ENCODE peak calls at places on chromosomes 6 and 20, in six cellular contexts. Z is HepG2, B is stomach, D is A549, Y is transverse colon, O is tibial nerve. G is an unnamed sample.

GRCh38 chr6:151669208-151669560 is 138.3 kb upstream of the ESR1 start:
- DNase-seq in Z (no peak), B (no peak), D (no peak), Y (no peak), O (no peak), G (no peak)

GRCh38 chr6:127182501-127182900 is 64.0 kb downstream of the RSPO3 start:
- DNase-seq in Z (no peak), B (no peak), D (no peak), Y (no peak), O (no peak), G (no peak)

GRCh38 chr20:37931153-37931922 is 28.4 kb downstream of the VSTM2L start:
- DNase-seq in Z (no peak), B (no peak), D (no peak), Y (no peak), O (no peak), G (no peak)

GRCh38 chr6:63573899-63574553 is 1.7 kb downstream of the LOC128125822 start:
- DNase-seq in Z (peak), B (peak), D (no peak), Y (peak), O (peak), G (no peak)

GRCh38 chr20:6703047-6703446 is 64.4 kb upstream of the BMP2 start:
- DNase-seq in Z (no peak), B (no peak), D (no peak), Y (no peak), O (no peak), G (no peak)

GRCh38 chr20:11432407-11432806 is 485.3 kb upstream of the BTBD3 start:
- DNase-seq in Z (no peak), B (no peak), D (no peak), Y (no peak), O (no peak), G (no peak)

GRCh38 chr6:56101141-56101553 is 146.2 kb downstream of the COL21A1 start:
- DNase-seq in Z (peak), B (no peak), D (peak), Y (no peak), O (no peak), G (no peak)

GRCh38 chr20:58538752-58539151 is 23.6 kb upstream of the APCDD1L start:
- DNase-seq in Z (no peak), B (no peak), D (no peak), Y (no peak), O (no peak), G (peak)

GRCh38 chr6:40556023-40556422 is 31.1 kb downstream of the LRFN2 start:
- DNase-seq in Z (no peak), B (no peak), D (no peak), Y (no peak), O (no peak), G (no peak)

GRCh38 chr20:57167292-57167655 is 99.2 kb downstream of the BMP7 start:
- DNase-seq in Z (no peak), B (no peak), D (no peak), Y (no peak), O (no peak), G (no peak)

GRCh38 chr6:36563237-36563927 is 16.1 kb upstream of the STK38 start:
- DNase-seq in Z (no peak), B (no peak), D (no peak), Y (no peak), O (no peak), G (no peak)

GRCh38 chr6:81820422-81820821 is 67.9 kb upstream of the TENT5A start:
- DNase-seq in Z (no peak), B (no peak), D (no peak), Y (no peak), O (no peak), G (no peak)

GRCh38 chr20:23242104-23242503 is 108.5 kb upstream of the NXT1 start:
- DNase-seq in Z (no peak), B (no peak), D (no peak), Y (no peak), O (peak), G (peak)

GRCh38 chr20:770691-771090 is 2.4 kb upstream of the SLC52A3 start:
- DNase-seq in Z (no peak), B (no peak), D (no peak), Y (no peak), O (no peak), G (no peak)

GRCh38 chr6:36544228-36544627 is 3.1 kb downstream of the STK38 start:
- DNase-seq in Z (no peak), B (no peak), D (no peak), Y (peak), O (peak), G (no peak)

GRCh38 chr20:3406481-3407425 is 716 bp downstream of the DNAAF9 start:
- DNase-seq in Z (peak), B (peak), D (peak), Y (peak), O (peak), G (no peak)

GRCh38 chr6:105324386-105325000 is 78.4 kb downstream of the PREP start:
- DNase-seq in Z (no peak), B (no peak), D (no peak), Y (no peak), O (no peak), G (no peak)

GRCh38 chr20:41185013-41185757 is 47.8 kb downstream of the PLCG1 start:
- DNase-seq in Z (no peak), B (peak), D (no peak), Y (no peak), O (no peak), G (peak)

GRCh38 chr20:41181567-41181966 is 44.2 kb downstream of the PLCG1 start:
- DNase-seq in Z (no peak), B (peak), D (no peak), Y (no peak), O (peak), G (peak)

GRCh38 chr20:41183391-41183790 is 46.0 kb downstream of the PLCG1 start:
- DNase-seq in Z (no peak), B (peak), D (no peak), Y (no peak), O (no peak), G (no peak)

GRCh38 chr20:41182296-41183212 is 45.2 kb downstream of the PLCG1 start:
- DNase-seq in Z (no peak), B (peak), D (no peak), Y (no peak), O (no peak), G (peak)

DNA sequence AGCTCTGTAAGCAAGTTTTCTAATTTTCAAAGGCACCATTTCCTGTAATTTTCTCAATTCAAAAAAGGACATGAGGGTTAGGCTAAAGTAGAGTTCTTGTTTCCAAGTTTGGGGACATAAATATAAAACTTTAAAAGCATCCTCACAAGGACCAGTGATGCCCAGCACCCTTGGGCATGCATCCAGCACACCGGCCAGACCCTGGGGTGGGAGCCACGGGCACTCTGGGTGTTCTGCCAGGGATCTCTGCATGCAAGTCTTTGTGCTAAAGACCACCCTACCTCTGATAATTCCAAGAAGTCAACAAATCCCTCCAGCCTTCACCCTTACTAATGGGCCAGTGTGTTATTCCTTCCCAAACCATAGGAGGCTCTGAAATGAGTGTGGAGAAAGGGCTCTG is 46.5 kb downstream of the PLCG1 start:
- DNase-seq in Z (no peak), B (peak), D (no peak), Y (no peak), O (no peak), G (no peak)
- TF ChIP-seq CTCF in Z (no peak), B (no peak), D (no peak), Y (no peak), O (no peak), G (no peak)

DNA sequence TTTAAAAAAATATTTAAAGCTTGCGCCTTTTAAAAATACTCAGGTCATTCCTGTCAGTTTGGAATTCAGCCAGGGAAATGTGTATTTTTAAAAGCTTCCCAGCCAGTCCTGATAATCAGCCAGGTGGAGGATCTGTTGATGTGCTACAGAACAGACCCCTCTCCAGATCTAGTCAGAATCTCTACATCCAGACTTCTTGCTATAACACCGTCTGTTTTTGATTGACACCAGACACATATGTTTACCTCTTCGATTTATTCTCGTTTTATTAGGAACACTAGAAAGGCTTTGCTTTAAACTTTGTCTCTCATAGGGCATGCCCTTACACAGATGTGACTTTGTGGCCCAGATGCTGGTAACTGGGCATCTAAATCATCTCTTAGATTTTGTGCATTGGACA is 11.7 kb downstream of the PARD6B start:
- DNase-seq in Z (no peak), B (no peak), D (no peak), Y (no peak), O (no peak), G (no peak)
- TF ChIP-seq EP300 in Z (no peak), B (no peak), D (no peak), Y (no peak), O (no peak), G (no peak)

GRCh38 chr6:139850512-139850911 is 476.1 kb upstream of the CITED2 start:
- DNase-seq in Z (no peak), B (no peak), D (no peak), Y (no peak), O (no peak), G (no peak)

GRCh38 chr6:139852484-139853140 is 478.2 kb upstream of the CITED2 start:
- DNase-seq in Z (no peak), B (no peak), D (no peak), Y (peak), O (no peak), G (no peak)

GRCh38 chr6:139852067-139852466 is 477.6 kb upstream of the CITED2 start:
- DNase-seq in Z (no peak), B (no peak), D (no peak), Y (no peak), O (no peak), G (no peak)

GRCh38 chr6:139855741-139856206 is 481.3 kb upstream of the CITED2 start:
- DNase-seq in Z (no peak), B (no peak), D (no peak), Y (no peak), O (no peak), G (no peak)

DNA sequence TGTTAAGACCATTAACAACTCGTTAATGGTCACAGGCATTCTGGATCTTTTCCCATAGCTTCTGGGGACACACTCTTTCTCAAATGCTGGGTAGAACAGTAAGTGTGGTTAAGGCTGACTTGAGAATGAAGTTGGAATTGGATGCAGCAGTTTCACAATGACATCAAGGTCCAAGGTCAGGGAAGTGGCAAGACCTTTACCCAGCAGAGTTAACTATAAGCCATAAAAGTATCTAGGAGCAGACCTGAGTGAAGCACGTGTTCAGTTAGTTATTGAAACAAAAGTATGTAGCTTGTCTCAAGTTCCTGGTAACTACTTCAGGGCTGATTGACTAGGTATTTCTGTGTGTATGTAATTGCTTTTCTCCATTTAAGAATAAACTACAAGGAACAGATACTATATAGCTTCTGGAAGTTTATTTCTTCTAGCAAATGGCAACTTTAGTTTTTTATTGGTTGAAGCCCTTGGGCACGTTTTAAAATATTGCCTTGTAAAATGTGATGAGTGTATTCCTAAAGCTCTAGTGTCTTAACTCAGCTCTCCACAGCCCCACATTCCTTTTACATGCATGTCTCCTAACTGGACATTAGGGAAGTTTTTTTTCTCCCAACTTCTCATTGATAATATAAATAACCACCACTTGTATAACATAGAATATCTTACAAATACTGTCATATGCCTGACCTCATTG is 479.0 kb upstream of the CITED2 start:
- DNase-seq in Z (peak), B (no peak), D (no peak), Y (peak), O (no peak), G (no peak)
- H3K27ac ChIP-seq in Z (no peak), B (no peak), D (no peak), Y (peak), O (no peak), G (no peak)

DNA sequence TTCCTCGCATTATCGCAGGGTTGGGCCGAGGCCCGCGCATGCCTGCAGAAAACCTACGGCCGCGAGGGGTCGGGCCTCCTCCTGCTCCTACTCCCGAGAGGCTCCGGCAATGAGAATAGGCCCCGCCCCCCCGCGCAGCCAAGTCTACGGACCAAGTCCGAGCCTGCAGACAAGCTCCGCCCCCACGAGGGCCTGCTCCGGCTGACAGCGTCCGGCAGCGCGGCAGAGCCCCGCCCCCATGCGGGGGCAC is 3.1 kb upstream of the GPSM3 start:
- DNase-seq in Z (peak), B (peak), D (peak), Y (peak), O (peak), G (peak)
- TF ChIP-seq CTCF in Z (peak), B (peak), D (no peak), Y (peak), O (peak), G (peak)

DNA sequence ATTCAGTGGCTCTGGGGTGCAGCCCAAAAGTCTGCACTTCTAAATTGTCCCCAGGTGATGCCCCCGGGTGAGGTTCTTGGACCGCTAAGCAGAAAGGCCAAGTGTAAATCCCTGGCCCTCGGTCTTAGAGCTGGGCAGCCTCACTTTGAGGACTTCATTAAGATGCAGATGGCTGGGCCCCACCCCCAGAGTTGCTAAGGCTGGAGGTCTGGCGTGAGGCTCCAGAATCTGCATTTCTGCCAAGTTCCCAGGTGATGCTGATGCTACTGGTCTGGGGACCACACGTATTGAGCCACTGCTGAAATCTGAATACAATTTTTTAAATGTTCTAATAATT is 735 bp upstream of the SLC23A2 start:
- DNase-seq in Z (no peak), B (no peak), D (no peak), Y (no peak), O (no peak), G (no peak)
- TF ChIP-seq EP300 in Z (no peak), B (no peak), D (no peak), Y (no peak), O (no peak), G (no peak)

GRCh38 chr6:161272600-161273355 is 1.1 kb downstream of the AGPAT4 start:
- DNase-seq in Z (no peak), B (no peak), D (no peak), Y (no peak), O (peak), G (peak)
- H3K27ac ChIP-seq in Z (no peak), B (peak), D (peak), Y (peak), O (peak), G (no peak)